ENCODE peak calls at places on chromosomes 13 and 19, in seven cellular contexts. Z, B, A, T, Q, E and S are unnamed samples.

GRCh38 chr13:24923305-24923640 is 159.3 kb downstream of the RNF17 start:
- DNase-seq in Z (no peak), B (peak; percentile 85), A (no peak), T (no peak), Q (no peak), E (no peak), S (no peak)

GRCh38 chr13:39025433-39025839 is 12.5 kb downstream of the PROSER1 start:
- DNase-seq in Z (no peak), B (no peak), A (no peak), T (no peak), Q (no peak), E (no peak), S (no peak)

GRCh38 chr19:31448221-31448657 is 99.0 kb upstream of the TSHZ3 start:
- DNase-seq in Z (peak; percentile 77), B (peak; percentile 96), A (peak; percentile 44), T (no peak), Q (no peak), E (peak; percentile 88), S (peak; percentile 94)

GRCh38 chr19:48745208-48745995 is 1.3 kb downstream of the IZUMO1 start:
- DNase-seq in Z (peak; percentile 75), B (peak; percentile 52), A (peak; percentile 69), T (no peak), Q (no peak), E (no peak), S (peak; percentile 63)

GRCh38 chr19:14473073-14473790 is 1.9 kb downstream of the PTGER1 start:
- DNase-seq in Z (no peak), B (no peak), A (no peak), T (no peak), Q (no peak), E (no peak), S (no peak)

GRCh38 chr19:52825765-52826164 is 4.3 kb upstream of the ZNF28 start:
- DNase-seq in Z (no peak), B (no peak), A (no peak), T (no peak), Q (no peak), E (no peak), S (no peak)

GRCh38 chr13:48094404-48094780 is 512 bp downstream of the MED4 start:
- DNase-seq in Z (no peak), B (peak; percentile 4), A (no peak), T (no peak), Q (no peak), E (no peak), S (no peak)

GRCh38 chr19:21568816-21569496 is 63.6 kb downstream of the ZNF429 start:
- DNase-seq in Z (peak; percentile 94), B (peak; percentile 92), A (peak; percentile 83), T (no peak), Q (peak; percentile 94), E (peak; percentile 94), S (peak; percentile 2)

GRCh38 chr13:78608705-78609463 is 5.5 kb upstream of the POU4F1 start:
- DNase-seq in Z (no peak), B (peak; percentile 4), A (no peak), T (no peak), Q (no peak), E (no peak), S (peak; percentile 5)

GRCh38 chr19:6654347-6655310 is 15.3 kb downstream of the TNFSF14 start:
- DNase-seq in Z (no peak), B (no peak), A (no peak), T (peak; percentile 49), Q (no peak), E (no peak), S (no peak)

GRCh38 chr19:3095375-3096191 is 1.4 kb downstream of the GNA11 start:
- DNase-seq in Z (no peak), B (no peak), A (no peak), T (peak; percentile 52), Q (no peak), E (no peak), S (peak; percentile 11)

GRCh38 chr13:96075953-96076543 is 13.9 kb upstream of the HS6ST3 start:
- DNase-seq in Z (no peak), B (peak; percentile 39), A (no peak), T (no peak), Q (no peak), E (no peak), S (no peak)

GRCh38 chr19:29088761-29089160 is 124.2 kb downstream of the UQCRFS1 start:
- DNase-seq in Z (no peak), B (no peak), A (no peak), T (no peak), Q (no peak), E (no peak), S (no peak)

GRCh38 chr19:47719047-47719885 is 6.0 kb downstream of the EHD2 start:
- DNase-seq in Z (peak; percentile 99), B (peak; percentile 99), A (peak; percentile 75), T (no peak), Q (peak; percentile 98), E (peak; percentile 97), S (peak; percentile 99)

GRCh38 chr19:32122258-32122657 is 223.2 kb upstream of the ZNF507 start:
- DNase-seq in Z (no peak), B (no peak), A (no peak), T (no peak), Q (no peak), E (no peak), S (no peak)

GRCh38 chr13:95243207-95243606 is 58.0 kb downstream of the ABCC4 start:
- DNase-seq in Z (no peak), B (no peak), A (no peak), T (no peak), Q (no peak), E (peak; percentile 60), S (no peak)

GRCh38 chr19:2138061-2138728 is 13.2 kb downstream of the AP3D1 start:
- DNase-seq in Z (no peak), B (no peak), A (no peak), T (no peak), Q (no peak), E (no peak), S (no peak)

GRCh38 chr19:33737704-33738103 is 59.0 kb upstream of the KCTD15 start:
- DNase-seq in Z (no peak), B (no peak), A (no peak), T (no peak), Q (no peak), E (no peak), S (no peak)

GRCh38 chr19:33736158-33736557 is 60.5 kb upstream of the KCTD15 start:
- DNase-seq in Z (no peak), B (no peak), A (no peak), T (no peak), Q (no peak), E (no peak), S (no peak)

GRCh38 chr19:33736787-33737186 is 59.9 kb upstream of the KCTD15 start:
- DNase-seq in Z (no peak), B (no peak), A (no peak), T (no peak), Q (no peak), E (no peak), S (no peak)

GRCh38 chr19:33745297-33745696 is 51.4 kb upstream of the KCTD15 start:
- DNase-seq in Z (no peak), B (no peak), A (no peak), T (no peak), Q (no peak), E (no peak), S (no peak)

DNA sequence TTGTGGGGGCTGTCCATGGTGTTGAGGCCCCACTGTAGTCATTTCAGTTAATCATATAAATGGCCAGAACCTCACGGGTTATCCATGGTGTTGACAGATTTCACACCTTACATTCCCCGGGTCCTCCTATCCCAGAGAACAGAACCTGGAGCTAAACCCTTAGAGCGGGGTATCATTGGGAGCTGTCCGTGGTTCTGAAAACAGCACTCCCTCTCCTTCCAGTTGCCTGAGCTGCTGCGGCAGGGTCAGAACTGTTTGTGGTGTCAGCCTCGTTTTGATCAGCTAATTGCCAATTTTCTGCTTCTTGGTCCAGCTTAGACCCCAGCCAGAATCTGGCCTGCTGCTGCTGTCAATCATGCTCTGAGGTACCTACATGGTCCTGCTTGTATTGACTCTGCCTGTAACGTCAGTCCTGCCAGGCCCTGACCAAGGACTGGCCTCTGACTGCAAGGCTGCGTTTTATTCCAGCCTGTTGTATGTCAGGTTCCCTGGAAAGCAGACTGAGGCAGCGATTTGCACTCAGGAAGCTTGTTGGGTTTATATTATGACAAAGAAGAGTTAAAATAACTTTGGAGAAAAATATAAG is 55.8 kb upstream of the KCTD15 start:
- DNase-seq in Z (no peak), B (peak; percentile 24), A (no peak), T (no peak), Q (no peak), E (no peak), S (peak; percentile 16)
- H3K4me3 ChIP-seq in Z (no peak overlapping the region), B (no peak overlapping the region), A (no peak overlapping the region), T (no peak overlapping the region), Q (no peak overlapping the region), E (no peak overlapping the region), S (no peak overlapping the region)

DNA sequence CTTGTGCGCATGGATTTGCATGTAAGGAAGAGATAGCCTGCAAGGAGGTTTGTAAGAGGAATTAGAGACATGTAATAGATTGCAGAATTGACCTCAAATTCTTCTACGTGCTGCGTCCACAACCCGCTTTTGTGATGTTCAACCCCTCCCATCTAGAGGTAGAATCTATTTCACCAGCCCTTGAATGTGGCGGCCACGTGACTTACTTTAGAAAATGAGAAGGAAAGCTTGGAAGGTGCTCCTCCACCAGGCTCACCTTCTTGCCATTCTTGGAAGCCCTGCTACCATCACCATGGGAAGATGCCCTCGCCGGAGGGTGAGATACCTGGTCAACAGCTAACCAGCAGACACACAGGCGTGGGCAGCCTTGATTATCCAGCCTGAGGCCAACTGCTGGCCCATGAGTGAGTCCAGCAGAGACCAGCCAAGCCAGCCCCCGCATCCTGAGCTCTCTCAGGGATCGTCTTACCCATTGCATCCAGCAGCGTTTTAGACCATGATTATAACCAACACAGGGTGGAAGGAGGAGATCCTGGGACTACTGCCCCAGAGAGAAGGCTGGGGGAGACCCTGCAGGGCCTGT is 7.6 kb upstream of the PEPD start:
- DNase-seq in Z (no peak), B (no peak), A (no peak), T (no peak), Q (no peak), E (no peak), S (no peak)
- H3K4me3 ChIP-seq in Z (no peak overlapping the region), B (no peak overlapping the region), A (no peak overlapping the region), T (no peak overlapping the region), Q (no peak overlapping the region), E (no peak overlapping the region), S (no peak overlapping the region)

GRCh38 chr19:46719629-46720515 is 3.0 kb upstream of the PRKD2 start:
- DNase-seq in Z (peak; percentile 67), B (no peak), A (no peak), T (no peak), Q (no peak), E (no peak), S (no peak)

GRCh38 chr19:46718934-46719551 is 2.1 kb upstream of the PRKD2 start:
- DNase-seq in Z (no peak), B (no peak), A (no peak), T (peak; percentile 83), Q (no peak), E (no peak), S (no peak)

GRCh38 chr19:46717034-46717715 is at the start of gene PRKD2:
- DNase-seq in Z (peak; percentile 96), B (peak; percentile 79), A (peak; percentile 93), T (peak; percentile 87), Q (peak; percentile 95), E (peak; percentile 99), S (peak; percentile 90)

GRCh38 chr19:46717716-46718143 is 816 bp upstream of the PRKD2 start:
- DNase-seq in Z (peak; percentile 64), B (no peak), A (no peak), T (no peak), Q (no peak), E (no peak), S (no peak)

GRCh38 chr19:46718157-46718933 is 1.4 kb upstream of the PRKD2 start:
- DNase-seq in Z (no peak), B (no peak), A (no peak), T (peak; percentile 81), Q (no peak), E (no peak), S (no peak)
- H3K4me3 ChIP-seq in Z (no peak overlapping the region), B (no peak overlapping the region), A (no peak overlapping the region), T (peak overlapping the region; percentile 96), Q (no peak overlapping the region), E (no peak overlapping the region), S (no peak overlapping the region)

GRCh38 chr13:49208619-49209018 is 11.5 kb upstream of the MLNR start:
- DNase-seq in Z (no peak), B (no peak), A (no peak), T (no peak), Q (no peak), E (no peak), S (no peak)
- H3K4me3 ChIP-seq in Z (no peak overlapping the region), B (no peak overlapping the region), A (no peak overlapping the region), T (no peak overlapping the region), Q (no peak overlapping the region), E (no peak overlapping the region), S (no peak overlapping the region)